ENCODE peak calls at places on chromosomes 13 and 19, in five cellular contexts. G is lower leg skin, V is posterior vena cava, K is EL, H is ascending aorta. Z is an unnamed sample.

GRCh38 chr13:111568290-111568689 is 247.8 kb downstream of the TEX29 start:
- DNase-seq in G (no peak), K (no peak), V (peak), H (no peak), Z (no peak)

GRCh38 chr19:35533822-35534521 is 716 bp downstream of the GAPDHS start:
- DNase-seq in H (no peak), G (no peak), K (peak), V (no peak), Z (no peak)

GRCh38 chr19:14550201-14550754 is 20.9 kb downstream of the TECR start:
- DNase-seq in V (no peak), G (no peak), K (no peak), H (no peak), Z (no peak)

GRCh38 chr19:5913739-5914357 is at the start of gene CAPS:
- DNase-seq in G (no peak), K (peak), V (no peak), H (peak), Z (no peak)

GRCh38 chr19:30671622-30672051 is 299.5 kb downstream of the ZNF536 start:
- DNase-seq in G (no peak), K (no peak), V (no peak), H (no peak), Z (peak)

GRCh38 chr13:24679686-24680085 is 522 bp upstream of the ATP12A start:
- DNase-seq in H (no peak), K (no peak), V (no peak), G (no peak), Z (no peak)

GRCh38 chr13:95607363-95607762 is 37.1 kb downstream of the DZIP1 start:
- DNase-seq in K (peak), H (no peak), V (no peak), G (no peak), Z (no peak)

GRCh38 chr13:59449750-59450149 is 714.0 kb downstream of the DIAPH3 start:
- DNase-seq in H (no peak), V (no peak), K (no peak), G (no peak), Z (no peak)

GRCh38 chr19:49413348-49413747 is 9.9 kb downstream of the PTH2 start:
- DNase-seq in V (no peak), K (no peak), H (no peak), G (no peak), Z (no peak)

GRCh38 chr13:75544681-75545333 is 4.8 kb upstream of the UCHL3 start:
- DNase-seq in K (peak), V (no peak), H (no peak), G (no peak), Z (no peak)

GRCh38 chr19:40090256-40091204 is at the start of gene ZNF780A:
- DNase-seq in V (peak), G (peak), K (peak), H (peak), Z (peak)

GRCh38 chr19:1251233-1251502 is 2.8 kb downstream of the MIDN start:
- DNase-seq in V (no peak), H (no peak), K (peak), G (no peak), Z (peak)

GRCh38 chr13:59834801-59835200 is 328.9 kb downstream of the DIAPH3 start:
- DNase-seq in H (no peak), G (no peak), K (peak), V (no peak), Z (no peak)

GRCh38 chr13:43846496-43846895 is 33.0 kb downstream of the CCDC122 start:
- DNase-seq in K (peak), V (no peak), G (no peak), H (no peak), Z (no peak)

GRCh38 chr13:60838581-60838980 is 441.6 kb downstream of the TDRD3 start:
- DNase-seq in V (no peak), K (no peak), G (no peak), H (no peak), Z (no peak)

GRCh38 chr13:111269508-111269907 is 50.9 kb upstream of the TEX29 start:
- DNase-seq in G (no peak), H (no peak), K (no peak), V (no peak), Z (no peak)

GRCh38 chr19:35590875-35591274 is 4.9 kb downstream of the PMIS2 start:
- DNase-seq in V (no peak), G (no peak), K (no peak), H (no peak), Z (no peak)

GRCh38 chr19:55188620-55189019 is 8.5 kb upstream of the SYT5 start:
- DNase-seq in H (no peak), V (no peak), G (no peak), K (no peak), Z (no peak)

GRCh38 chr19:15251749-15252397 is 19.6 kb upstream of the EPHX3 start:
- DNase-seq in V (peak), H (peak), K (peak), G (peak), Z (peak)

GRCh38 chr19:45653634-45654033 is 14.4 kb upstream of the GIPR start:
- DNase-seq in H (no peak), K (no peak), V (no peak), G (no peak), Z (no peak)

GRCh38 chr13:29498426-29499040 is 97.0 kb downstream of the SLC7A1 start:
- DNase-seq in G (no peak), K (no peak), V (no peak), H (peak), Z (no peak)

GRCh38 chr19:6271721-6272410 is 7.9 kb downstream of the MLLT1 start:
- DNase-seq in K (peak), V (peak), H (peak), G (peak), Z (no peak)

GRCh38 chr19:45110811-45111210 is 17.8 kb downstream of the PPP1R37 start:
- DNase-seq in V (no peak), K (no peak), H (no peak), G (no peak), Z (no peak)

GRCh38 chr19:50861496-50862286 is 7.0 kb downstream of the KLK3 start:
- DNase-seq in V (no peak), K (no peak), G (no peak), H (no peak), Z (no peak)

GRCh38 chr19:10724573-10725071 is 6.7 kb downstream of the DNM2 start:
- DNase-seq in V (no peak), G (no peak), H (no peak), K (peak), Z (no peak)

GRCh38 chr13:21733475-21734311 is 62.8 kb downstream of the FGF9 start:
- DNase-seq in V (no peak), H (no peak), G (no peak), K (no peak), Z (no peak)

GRCh38 chr13:84810781-84811180 is 928.5 kb upstream of the SLITRK1 start:
- DNase-seq in G (no peak), H (no peak), K (peak), V (no peak), Z (no peak)

GRCh38 chr19:53365899-53366493 is 491 bp downstream of the ZNF525 start:
- DNase-seq in K (no peak), H (no peak), G (no peak), V (no peak), Z (peak)

GRCh38 chr19:17685451-17686026 is 2.6 kb downstream of the UNC13A start:
- DNase-seq in V (no peak), K (no peak), G (no peak), H (no peak), Z (no peak)

GRCh38 chr13:52053460-52053859 is 29.0 kb downstream of the UTP14C start:
- DNase-seq in V (no peak), K (no peak), H (no peak), G (no peak), Z (no peak)

GRCh38 chr13:31150315-31150985 is 11.3 kb downstream of the HSPH1 start:
- DNase-seq in V (no peak), H (no peak), K (no peak), G (no peak), Z (no peak)

GRCh38 chr13:49587311-49587847 is 2.0 kb upstream of the RCBTB1 start:
- DNase-seq in H (no peak), G (no peak), V (no peak), K (peak), Z (no peak)

GRCh38 chr19:47247308-47247990 is 8.9 kb upstream of the CCDC9 start:
- DNase-seq in G (peak), V (peak), K (peak), H (peak), Z (peak)

GRCh38 chr19:10095948-10096614 is 6.4 kb downstream of the ANGPTL6 start:
- DNase-seq in H (peak), V (peak), K (peak), G (peak), Z (peak)

GRCh38 chr19:6489278-6490061 is 7.9 kb upstream of the DENND1C start:
- DNase-seq in K (no peak), G (no peak), H (no peak), V (no peak), Z (no peak)